ENCODE peak calls at places on chromosomes 1 and 21, in eight cellular contexts. One of them, this sample, is unnamed.

GRCh38 chr1:246769306-246769705 is 45.1 kb downstream of the SCCPDH start:
- DNase-seq in hippocampal formation: no peak
- DNase-seq in RWPE2: no peak
- DNase-seq in cardiac muscle cell: peak; percentile 84
- DNase-seq in right cardiac atrium: peak; percentile 64
- DNase-seq in iris pigment epithelial cell: peak; percentile 90
- DNase-seq in body of pancreas: no peak
- DNase-seq in esophagus squamous epithelium: no peak
- DNase-seq in this sample: peak; percentile 97

GRCh38 chr1:17563494-17564281 is 24.2 kb downstream of the ARHGEF10L start:
- DNase-seq in hippocampal formation: no peak
- DNase-seq in RWPE2: no peak
- DNase-seq in cardiac muscle cell: no peak
- DNase-seq in right cardiac atrium: no peak
- DNase-seq in iris pigment epithelial cell: no peak
- DNase-seq in body of pancreas: no peak
- DNase-seq in esophagus squamous epithelium: no peak
- DNase-seq in this sample: no peak

GRCh38 chr21:39079617-39080016 is 103.6 kb downstream of the PSMG1 start:
- DNase-seq in hippocampal formation: peak; percentile 32
- DNase-seq in RWPE2: no peak
- DNase-seq in cardiac muscle cell: peak; percentile 85
- DNase-seq in right cardiac atrium: peak; percentile 89
- DNase-seq in iris pigment epithelial cell: peak; percentile 86
- DNase-seq in body of pancreas: peak; percentile 28
- DNase-seq in esophagus squamous epithelium: peak; percentile 20
- DNase-seq in this sample: no peak

GRCh38 chr1:1881727-1882126 is 9.2 kb downstream of the GNB1 start:
- DNase-seq in hippocampal formation: no peak
- DNase-seq in RWPE2: no peak
- DNase-seq in cardiac muscle cell: no peak
- DNase-seq in right cardiac atrium: no peak
- DNase-seq in iris pigment epithelial cell: no peak
- DNase-seq in body of pancreas: no peak
- DNase-seq in esophagus squamous epithelium: no peak
- DNase-seq in this sample: no peak

GRCh38 chr1:229894535-229894934 is 172.5 kb upstream of the GALNT2 start:
- DNase-seq in hippocampal formation: no peak
- DNase-seq in RWPE2: no peak
- DNase-seq in cardiac muscle cell: no peak
- DNase-seq in right cardiac atrium: no peak
- DNase-seq in iris pigment epithelial cell: peak; percentile 5
- DNase-seq in body of pancreas: no peak
- DNase-seq in esophagus squamous epithelium: no peak
- DNase-seq in this sample: no peak

GRCh38 chr1:11982010-11982392 is 1.8 kb downstream of the MFN2 start:
- DNase-seq in hippocampal formation: no peak
- DNase-seq in RWPE2: no peak
- DNase-seq in cardiac muscle cell: no peak
- DNase-seq in right cardiac atrium: no peak
- DNase-seq in iris pigment epithelial cell: peak; percentile 39
- DNase-seq in body of pancreas: no peak
- DNase-seq in esophagus squamous epithelium: no peak
- DNase-seq in this sample: peak; percentile 49

GRCh38 chr1:198635964-198636363 is 2.9 kb upstream of the PTPRC start:
- DNase-seq in hippocampal formation: no peak
- DNase-seq in RWPE2: no peak
- DNase-seq in cardiac muscle cell: no peak
- DNase-seq in right cardiac atrium: no peak
- DNase-seq in iris pigment epithelial cell: no peak
- DNase-seq in body of pancreas: no peak
- DNase-seq in esophagus squamous epithelium: no peak
- DNase-seq in this sample: no peak

GRCh38 chr1:223713546-223714420 is 1.4 kb downstream of the CAPN2 start:
- DNase-seq in hippocampal formation: no peak
- DNase-seq in RWPE2: no peak
- DNase-seq in cardiac muscle cell: no peak
- DNase-seq in right cardiac atrium: no peak
- DNase-seq in iris pigment epithelial cell: no peak
- DNase-seq in body of pancreas: no peak
- DNase-seq in esophagus squamous epithelium: no peak
- DNase-seq in this sample: no peak

This sample was measured in EH.